ENCODE peak calls at places on chromosomes 16 and 17, in nine cellular contexts. H is mammary epithelial cell, P is K562, Q is DND-41, Z is PC-3, R is fibroblast of lung, X is MM.1S, M is astrocyte, U is keratinocyte. G is an unnamed sample.

GRCh38 chr17:50676065-50676975 is 31.4 kb downstream of the ANKRD40 start:
- DNase-seq in R (no peak), Q (no peak), Z (peak; percentile 56), X (no peak), H (no peak), U (no peak), M (no peak), P (peak; percentile 55), G (no peak)

GRCh38 chr16:2160915-2161551 is 5.5 kb downstream of the TRAF7 start:
- DNase-seq in U (no peak), P (no peak), R (peak; percentile 68), Z (no peak), Q (no peak), M (peak; percentile 52), H (no peak), X (no peak), G (no peak)

GRCh38 chr17:14198013-14198412 is 38.6 kb downstream of the CDRT15 start:
- DNase-seq in U (no peak), P (no peak), Z (no peak), X (no peak), Q (no peak), R (no peak), M (no peak), H (no peak), G (peak; percentile 40)

GRCh38 chr17:70081885-70082284 is 6.9 kb downstream of the KCNJ16 start:
- DNase-seq in R (no peak), Q (no peak), Z (no peak), M (no peak), H (peak; percentile 24), U (no peak), P (no peak), X (no peak), G (no peak)

GRCh38 chr17:38587956-38588771 is 17.6 kb downstream of the SRCIN1 start:
- DNase-seq in U (no peak), M (no peak), Z (no peak), P (no peak), Q (no peak), X (no peak), R (no peak), H (no peak), G (peak; percentile 38)

GRCh38 chr17:57493171-57493570 is 236.8 kb downstream of the MSI2 start:
- DNase-seq in M (no peak), P (no peak), Z (no peak), X (no peak), H (no peak), R (no peak), U (no peak), Q (no peak), G (no peak)

GRCh38 chr17:32519769-32520701 is 33.2 kb downstream of the CDK5R1 start:
- DNase-seq in U (no peak), H (no peak), P (no peak), R (peak; percentile 49), M (peak; percentile 23), Q (no peak), X (no peak), Z (no peak), G (peak; percentile 52)

GRCh38 chr17:40319651-40320550 is 10.9 kb downstream of the RARA start:
- DNase-seq in M (no peak), R (no peak), H (no peak), Z (no peak), X (peak; percentile 43), U (no peak), P (no peak), Q (peak; percentile 48), G (no peak)

GRCh38 chr17:62070900-62071299 is 5.8 kb upstream of the MED13 start:
- DNase-seq in X (no peak), P (no peak), U (no peak), H (no peak), R (no peak), Q (no peak), M (no peak), Z (no peak), G (no peak)

GRCh38 chr17:12898110-12898509 is 108.8 kb downstream of the ARHGAP44 start:
- DNase-seq in Z (no peak), H (no peak), X (no peak), P (no peak), U (no peak), Q (no peak), M (no peak), R (no peak), G (no peak)

GRCh38 chr17:72567774-72568173 is 447.0 kb downstream of the SOX9 start:
- DNase-seq in M (no peak), X (no peak), H (no peak), Z (no peak), P (no peak), R (no peak), U (no peak), Q (no peak), G (no peak)

GRCh38 chr16:47886631-47887415 is 269.0 kb downstream of the ABCC12 start:
- DNase-seq in Z (no peak), U (no peak), P (no peak), M (no peak), Q (no peak), R (no peak), X (no peak), H (no peak), G (peak; percentile 11)

DNA sequence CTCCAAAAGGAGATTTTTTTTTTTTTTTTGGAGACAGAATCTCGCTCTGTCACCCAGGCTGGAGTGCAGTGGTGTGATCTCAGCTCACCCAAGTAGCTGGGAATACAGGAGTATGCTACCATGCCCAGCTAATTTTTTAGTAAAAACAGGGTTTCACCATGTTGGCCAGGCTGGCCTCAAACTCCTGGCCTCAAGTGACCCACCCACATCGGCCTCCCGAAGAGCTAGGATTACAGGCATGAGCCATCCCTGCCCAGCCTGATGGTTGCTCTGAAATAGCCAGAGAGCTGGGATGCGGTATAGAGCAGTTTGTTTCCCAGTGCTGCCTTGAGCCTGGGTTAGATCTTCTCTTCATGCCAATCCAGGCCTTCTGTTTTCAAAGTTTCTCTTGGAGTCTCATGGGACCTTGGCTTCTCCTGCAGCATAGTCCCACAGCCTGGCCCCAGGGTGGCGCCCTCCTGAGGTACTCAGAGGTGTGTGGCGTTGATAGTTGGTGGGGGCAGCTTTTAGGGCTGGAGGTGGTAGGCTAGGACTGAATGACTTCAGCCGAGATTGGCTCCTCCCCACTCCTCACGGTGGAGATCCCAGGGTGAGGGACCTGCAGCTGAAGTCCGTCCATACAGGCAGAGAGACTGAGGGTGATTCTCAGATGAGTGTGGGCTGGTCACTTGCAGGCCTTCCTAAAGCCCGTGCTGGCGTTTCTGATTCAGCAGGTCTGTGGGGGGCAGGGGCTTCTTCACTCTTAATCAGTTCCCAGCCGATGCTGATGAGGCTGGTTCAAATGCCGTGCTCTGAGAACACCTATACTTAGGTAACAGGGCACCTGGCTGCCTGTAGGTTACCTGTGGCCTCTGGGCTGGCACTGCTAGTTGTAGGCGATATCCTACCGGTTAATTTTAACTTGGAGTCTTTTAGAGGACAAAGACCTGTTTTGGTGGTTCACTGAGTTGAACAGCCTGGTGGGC is 52.0 kb downstream of the TNFRSF13B start:
- DNase-seq in Q (no peak), X (no peak), Z (no peak), R (no peak), U (no peak), M (no peak), H (no peak), P (peak; percentile 11), G (no peak)
- TF ChIP-seq CTCF in Q (peak; percentile 13), X (peak; percentile 11), Z (peak; percentile 48), R (no peak), U (no peak), M (no peak), H (no peak), P (peak; percentile 21), G (peak; percentile 28)

DNA sequence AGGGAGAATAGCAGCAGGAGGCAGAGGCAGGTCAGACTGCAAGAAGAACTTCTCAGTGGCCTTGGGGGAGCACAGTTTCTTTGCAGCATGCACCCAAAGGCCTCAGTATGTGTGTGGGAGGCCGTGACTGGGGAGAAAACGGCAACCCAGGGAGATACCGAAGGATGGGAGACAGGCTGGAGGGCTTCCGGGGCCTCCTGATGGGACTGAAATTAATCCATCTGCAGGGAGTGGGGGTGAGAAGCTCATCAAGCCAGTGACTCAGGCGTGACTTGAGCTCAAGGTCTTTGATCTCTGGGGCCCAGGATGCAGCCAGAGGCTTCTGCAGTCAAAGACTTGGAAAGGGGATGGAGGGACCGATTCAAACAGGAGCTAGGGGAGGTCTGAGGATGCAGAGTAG is 5.1 kb upstream of the C17orf113 start:
- DNase-seq in H (no peak), X (no peak), R (no peak), Z (peak; percentile 7), P (peak; percentile 31), Q (no peak), U (no peak), M (no peak), G (no peak)
- H3K9ac ChIP-seq in H (no peak overlapping the region), X (no peak overlapping the region), R (no peak overlapping the region), Z (no peak overlapping the region), P (no peak overlapping the region), Q (no peak overlapping the region), U (no peak overlapping the region), M (no peak overlapping the region), G (no peak overlapping the region)

GRCh38 chr17:11880714-11881113 is 116.6 kb downstream of the ZNF18 start:
- DNase-seq in H (peak; percentile 19), P (peak; percentile 11), X (peak; percentile 22), Q (no peak), R (no peak), U (peak; percentile 2), M (no peak), Z (peak; percentile 56), G (peak; percentile 48)
- TF ChIP-seq CTCF in H (peak; percentile 33), P (peak; percentile 50), X (peak; percentile 27), Q (peak; percentile 41), R (no peak), U (peak; percentile 54), M (no peak), Z (peak; percentile 42), G (peak; percentile 38)

GRCh38 chr17:43905985-43906852 is 1.1 kb downstream of the MPP2 start:
- DNase-seq in U (no peak), Q (no peak), Z (no peak), R (peak; percentile 65), P (peak; percentile 68), H (no peak), M (peak; percentile 44), X (no peak), G (peak; percentile 92)
- H3K9ac ChIP-seq in U (no peak overlapping the region), Q (no peak overlapping the region), Z (no peak overlapping the region), R (no peak overlapping the region), P (no peak overlapping the region), H (no peak overlapping the region), M (peak overlapping the region; percentile 74), X (no peak overlapping the region), G (no peak overlapping the region)

GRCh38 chr16:82755570-82756282 is 129.0 kb downstream of the CDH13 start:
- DNase-seq in X (no peak), M (peak; percentile 23), Z (no peak), P (peak; percentile 23), Q (no peak), U (no peak), R (peak; percentile 23), H (no peak), G (peak; percentile 6)
- TF ChIP-seq CTCF in X (no peak), M (peak; percentile 27), Z (peak; percentile 37), P (no peak), Q (no peak), U (no peak), R (peak; percentile 39), H (no peak), G (peak; percentile 47)

G was measured in neural progenitor cell.